ENCODE peak calls at places on chromosomes 16 and 17, in five cellular contexts. A is IMR-90, C is sigmoid colon, G is body of pancreas, D is transverse colon. O is an unnamed sample.

GRCh38 chr16:47644661-47645060 is 183.5 kb downstream of the PHKB start:
- DNase-seq in A (peak; percentile 25), C (no peak), G (no peak), D (no peak), O (no peak)

GRCh38 chr17:77720946-77721822 is 237.3 kb upstream of the TNRC6C start:
- DNase-seq in A (no peak), C (no peak), G (no peak), D (no peak), O (no peak)

GRCh38 chr17:32610027-32610650 is 123.3 kb downstream of the CDK5R1 start:
- DNase-seq in A (no peak), C (no peak), G (no peak), D (no peak), O (no peak)

GRCh38 chr17:20278805-20279204 is 188.5 kb downstream of the LGALS9B start:
- DNase-seq in A (no peak), C (no peak), G (no peak), D (no peak), O (no peak)

GRCh38 chr17:16214190-16215001 is 938 bp downstream of the NCOR1 start:
- DNase-seq in A (peak; percentile 11), C (no peak), G (no peak), D (no peak), O (no peak)

GRCh38 chr17:29709861-29710849 is 87.4 kb upstream of the CORO6 start:
- DNase-seq in A (peak; percentile 52), C (no peak), G (no peak), D (no peak), O (no peak)

GRCh38 chr17:77212833-77213777 is 72.3 kb downstream of the SEC14L1 start:
- DNase-seq in A (no peak), C (no peak), G (no peak), D (no peak), O (no peak)

GRCh38 chr17:8628609-8629169 is 1.8 kb downstream of the MYH10 start:
- DNase-seq in A (no peak), C (no peak), G (no peak), D (no peak), O (no peak)

GRCh38 chr17:72031219-72031906 is 89.5 kb upstream of the SOX9 start:
- DNase-seq in A (no peak), C (no peak), G (no peak), D (no peak), O (no peak)

GRCh38 chr17:50719144-50719923 is at the start of gene LUC7L3:
- DNase-seq in A (peak; percentile 91), C (peak; percentile 95), G (peak; percentile 95), D (peak; percentile 95), O (peak; percentile 87)

GRCh38 chr17:44904001-44904984 is 5.0 kb upstream of the EFTUD2 start:
- DNase-seq in A (no peak), C (no peak), G (no peak), D (no peak), O (no peak)

GRCh38 chr16:19085679-19086200 is 18.3 kb downstream of the COQ7 start:
- DNase-seq in A (no peak), C (no peak), G (no peak), D (peak; percentile 64), O (peak; percentile 25)
- TF ChIP-seq POLR2A in A (no peak), C (no peak), G (no peak), D (no peak), O (no peak)

GRCh38 chr17:67659028-67659427 is 58.7 kb upstream of the NOL11 start:
- DNase-seq in A (no peak), C (no peak), G (no peak), D (no peak), O (no peak)
- H3K9me3 ChIP-seq in A (peaks cover 2% of the 10 kb centered on the region), C (no peaks in the 10 kb centered on the region), G (peaks cover 4% of the 10 kb centered on the region), D (no peaks in the 10 kb centered on the region), O (no peaks in the 10 kb centered on the region)

GRCh38 chr16:81939164-81940067 is 71.9 kb downstream of the SDR42E1 start:
- DNase-seq in A (no peak), C (no peak), G (no peak), D (no peak), O (no peak)
- TF ChIP-seq CTCF in A (no peak), C (no peak), G (no peak), D (no peak), O (no peak)

GRCh38 chr16:4465977-4466779 is 8.2 kb downstream of the NMRAL1 start:
- DNase-seq in A (no peak), C (no peak), G (peak; percentile 28), D (peak; percentile 25), O (no peak)
- TF ChIP-seq POLR2A in A (no peak), C (no peak), G (no peak), D (no peak), O (no peak)

GRCh38 chr17:74135391-74136167 is 67.9 kb upstream of the RPL38 start:
- DNase-seq in A (no peak), C (no peak), G (no peak), D (no peak), O (no peak)

GRCh38 chr17:74139120-74139519 is 64.4 kb upstream of the RPL38 start:
- DNase-seq in A (no peak), C (no peak), G (no peak), D (no peak), O (no peak)

GRCh38 chr17:74141612-74142011 is 61.9 kb upstream of the RPL38 start:
- DNase-seq in A (no peak), C (no peak), G (no peak), D (no peak), O (no peak)

GRCh38 chr17:74137416-74137815 is 66.1 kb upstream of the RPL38 start:
- DNase-seq in A (no peak), C (no peak), G (no peak), D (no peak), O (no peak)

DNA sequence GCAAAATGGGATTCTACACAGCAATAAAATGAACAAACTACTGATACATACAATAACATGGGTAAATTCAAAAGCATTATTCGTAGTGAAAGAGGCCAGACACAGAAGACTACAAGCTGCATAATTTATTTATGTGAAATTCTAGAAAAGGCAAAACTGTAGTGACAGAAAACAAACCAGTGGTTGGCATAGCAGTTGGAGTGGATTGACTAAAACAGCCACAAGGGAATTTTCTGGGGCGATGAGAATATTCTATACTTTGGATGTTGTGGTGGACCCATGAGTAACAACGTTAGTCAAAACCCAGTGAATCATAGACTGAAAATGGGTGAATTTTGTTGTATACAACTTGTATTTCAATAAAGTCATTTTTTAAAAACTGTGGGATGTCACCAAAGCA is 63.2 kb upstream of the RPL38 start:
- DNase-seq in A (no peak), C (no peak), G (no peak), D (no peak), O (no peak)
- H3K9me3 ChIP-seq in A (peaks cover 8% of the 10 kb centered on the region), C (peaks cover 9% of the 10 kb centered on the region), G (peaks cover 5% of the 10 kb centered on the region), D (peaks cover 13% of the 10 kb centered on the region), O (peaks cover 11% of the 10 kb centered on the region)

GRCh38 chr16:28133666-28134065 is 70.2 kb upstream of the GSG1L start:
- DNase-seq in A (no peak), C (no peak), G (no peak), D (no peak), O (no peak)

GRCh38 chr16:28139530-28139929 is 72.2 kb downstream of the XPO6 start:
- DNase-seq in A (no peak), C (no peak), G (no peak), D (no peak), O (no peak)

GRCh38 chr16:28140788-28141618 is 70.8 kb downstream of the XPO6 start:
- DNase-seq in A (no peak), C (no peak), G (peak; percentile 28), D (peak; percentile 37), O (no peak)

GRCh38 chr16:28131743-28132393 is 68.4 kb upstream of the GSG1L start:
- DNase-seq in A (no peak), C (no peak), G (no peak), D (no peak), O (no peak)

DNA sequence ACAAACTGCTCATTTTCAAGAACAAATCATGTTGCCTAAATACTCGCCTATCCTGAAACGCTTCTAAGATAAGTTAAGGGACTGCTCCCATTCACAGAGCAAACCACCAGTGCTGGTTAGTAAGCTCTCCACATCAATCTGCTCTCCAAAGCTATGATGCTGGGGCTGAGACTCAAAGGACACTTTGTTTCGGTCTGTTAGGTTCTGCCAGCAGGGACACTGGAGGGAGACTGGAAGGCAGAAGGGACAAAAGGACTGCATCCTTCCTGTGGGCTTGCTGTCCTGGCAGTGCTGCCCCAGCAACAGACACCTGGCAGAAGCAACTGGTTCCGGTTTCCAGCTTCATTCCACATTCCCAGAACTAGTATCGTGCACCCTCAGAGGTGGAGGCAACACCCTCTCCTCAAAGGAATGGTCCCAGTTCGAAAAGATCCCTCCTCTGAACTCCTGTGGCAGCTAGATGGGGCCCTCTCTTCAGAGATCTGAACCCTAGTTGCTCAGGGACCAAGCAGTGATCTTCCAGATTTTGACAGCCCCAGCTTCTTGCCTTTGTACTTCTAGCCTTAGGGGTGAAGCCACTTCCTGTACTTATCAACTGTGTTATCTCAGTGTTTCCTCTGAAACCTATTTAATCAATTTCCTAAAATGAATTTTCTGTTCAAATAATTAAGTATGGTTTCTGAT is 73.4 kb upstream of the GSG1L start:
- DNase-seq in A (no peak), C (no peak), G (no peak), D (no peak), O (no peak)
- TF ChIP-seq CTCF in A (no peak), C (no peak), G (no peak), D (no peak), O (no peak)

DNA sequence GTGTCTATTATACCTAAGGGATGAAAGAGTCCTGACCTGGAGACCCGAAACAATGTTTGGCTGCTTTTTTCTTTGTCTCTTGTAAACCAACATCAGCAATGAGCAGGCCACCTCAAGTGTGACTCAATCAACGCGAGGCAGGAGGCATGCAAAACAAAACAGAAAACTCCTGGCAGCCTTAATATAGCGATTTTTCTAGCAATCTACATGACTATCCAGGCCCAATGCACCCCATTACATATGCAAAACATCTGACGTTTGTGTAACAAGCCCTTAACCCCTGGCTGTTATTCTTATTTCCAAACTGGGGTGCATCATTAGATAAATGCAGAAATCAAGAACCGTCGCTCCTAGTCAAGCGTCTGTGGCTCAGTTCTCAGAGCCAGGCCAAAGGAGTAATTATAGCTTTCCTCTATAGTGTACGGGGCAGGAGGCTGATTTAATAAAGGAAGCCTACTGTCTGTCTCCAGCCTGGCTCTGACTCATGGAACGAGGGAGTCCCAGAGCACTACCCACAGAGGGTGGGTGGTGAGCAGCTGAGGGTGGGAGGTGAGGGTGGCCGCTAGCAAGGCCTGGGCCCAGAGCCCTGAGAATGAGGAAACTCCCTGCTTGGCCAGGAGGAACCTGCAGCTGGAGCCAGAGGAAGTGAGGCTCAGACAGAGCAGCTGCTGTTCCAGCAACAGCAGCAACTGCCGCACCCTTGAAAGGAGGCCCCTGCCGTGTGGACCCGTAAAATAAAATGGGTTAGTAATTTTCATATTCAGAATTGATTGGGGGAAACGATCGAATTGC is 43.9 kb downstream of the CHD9 start:
- DNase-seq in A (peak; percentile 96), C (peak; percentile 95), G (peak; percentile 64), D (peak; percentile 85), O (peak; percentile 74)
- TF ChIP-seq POLR2A in A (peak; percentile 80), C (no peak), G (no peak), D (no peak), O (no peak)

GRCh38 chr17:27200476-27200875 is 93.4 kb upstream of the WSB1 start:
- DNase-seq in A (no peak), C (no peak), G (no peak), D (no peak), O (no peak)
- H3K9me3 ChIP-seq in A (no peaks in the 10 kb centered on the region), C (no peaks in the 10 kb centered on the region), G (no peaks in the 10 kb centered on the region), D (no peaks in the 10 kb centered on the region), O (no peaks in the 10 kb centered on the region)

O was measured in tibial nerve.